ENCODE peak calls at places on chromosomes 6 and 20, in nine cellular contexts. L is stimulated activated CD8-positive, alpha-beta memory T cell treated with anti-CD3 and anti-CD28 coated beads, Interleukin-4, amount 100 ng/mL, for 48 hours; K is colonic mucosa; X is nephron progenitor cell; B is HTR-8/SVneo; G is stimulated activated CD4-positive, alpha-beta T cell treated with anti-CD3 and anti-CD28 coated beads, Interleukin-1b, Interleukin-23, amount 100 ng/mL, for 1 hour; A is NCI-H524 treated with DMSO at 0.1 percent for 48 hours; T is mammary epithelial cell; M is hepatic stellate cell. E is an unnamed sample.

GRCh38 chr6:141483561-141484061 is 649.1 kb upstream of the GJE1 start:
- DNase-seq in B (peak; percentile 49), K (no peak), A (no peak), L (peak; percentile 48), T (peak; percentile 77), G (peak; percentile 8), X (no peak), M (peak; percentile 20), E (peak; percentile 94)

GRCh38 chr6:115058414-115059211 is 715.8 kb upstream of the HS3ST5 start:
- DNase-seq in B (no peak), K (no peak), A (no peak), M (no peak), G (no peak), L (no peak), T (no peak), X (no peak), E (no peak)

GRCh38 chr20:50574586-50574985 is 64.4 kb downstream of the PTPN1 start:
- DNase-seq in A (no peak), G (no peak), X (no peak), K (no peak), T (no peak), M (no peak), B (no peak), L (no peak), E (no peak)

GRCh38 chr20:59569305-59569704 is 35.0 kb upstream of the PHACTR3 start:
- DNase-seq in G (no peak), X (no peak), B (no peak), L (no peak), K (no peak), M (no peak), A (no peak), T (no peak), E (no peak)

GRCh38 chr6:87261534-87261933 is 60.9 kb upstream of the SMIM8 start:
- DNase-seq in X (no peak), A (no peak), K (no peak), M (no peak), L (no peak), T (no peak), B (no peak), G (no peak), E (no peak)

GRCh38 chr6:147534116-147534865 is 25.8 kb downstream of the SAMD5 start:
- DNase-seq in T (peak; percentile 6), K (no peak), A (no peak), G (no peak), L (no peak), X (no peak), M (no peak), B (no peak), E (no peak)

GRCh38 chr6:21455071-21455470 is 138.5 kb upstream of the SOX4 start:
- DNase-seq in L (no peak), G (no peak), T (no peak), A (no peak), K (no peak), B (no peak), X (no peak), M (no peak), E (no peak)

GRCh38 chr20:5895626-5896025 is 54.7 kb downstream of the TRMT6 start:
- DNase-seq in M (no peak), X (no peak), T (no peak), L (no peak), A (no peak), B (no peak), G (no peak), K (no peak), E (no peak)

GRCh38 chr6:84825461-84825860 is 61.1 kb upstream of the TBX18 start:
- DNase-seq in L (no peak), A (no peak), G (no peak), B (no peak), T (peak; percentile 91), K (no peak), X (no peak), M (no peak), E (peak; percentile 57)

GRCh38 chr6:1572892-1573291 is 36.8 kb upstream of the FOXC1 start:
- DNase-seq in T (no peak), A (no peak), G (no peak), B (no peak), L (no peak), K (no peak), M (no peak), X (no peak), E (no peak)